ENCODE peak calls at places on chromosomes 16 and 17, in six cellular contexts. L, O, U, S, A and I are unnamed samples.

GRCh38 chr17:2608350-2608913 is 15.0 kb downstream of the PAFAH1B1 start:
- DNase-seq in L (no peak), O (no peak), U (no peak), S (no peak), A (no peak), I (no peak)

GRCh38 chr16:57859331-57859730 is 57.0 kb upstream of the KIFC3 start:
- DNase-seq in L (peak), O (no peak), U (no peak), S (peak), A (peak), I (no peak)

GRCh38 chr17:50270430-50271172 is 3.7 kb upstream of the TMEM92 start:
- DNase-seq in L (no peak), O (no peak), U (no peak), S (peak), A (peak), I (peak)

GRCh38 chr17:50185724-50186545 is 15.5 kb downstream of the COL1A1 start:
- DNase-seq in L (no peak), O (no peak), U (no peak), S (no peak), A (peak), I (no peak)

GRCh38 chr16:46900464-46901235 is 16.5 kb downstream of the GPT2 start:
- DNase-seq in L (no peak), O (no peak), U (no peak), S (no peak), A (no peak), I (no peak)

GRCh38 chr17:61349350-61349749 is 50.3 kb upstream of the TBX2 start:
- DNase-seq in L (no peak), O (no peak), U (no peak), S (peak), A (peak), I (no peak)

GRCh38 chr16:70725912-70726828 is 40.3 kb upstream of the MTSS2 start:
- DNase-seq in L (no peak), O (peak), U (no peak), S (peak), A (no peak), I (no peak)

GRCh38 chr17:78458091-78458490 is 79.6 kb downstream of the PGS1 start:
- DNase-seq in L (no peak), O (no peak), U (no peak), S (no peak), A (no peak), I (no peak)

GRCh38 chr17:62703269-62703775 is 75.9 kb downstream of the MRC2 start:
- DNase-seq in L (peak), O (no peak), U (no peak), S (no peak), A (peak), I (no peak)

GRCh38 chr16:79605999-79606398 is 5.5 kb upstream of the MAF start:
- DNase-seq in L (peak), O (no peak), U (no peak), S (no peak), A (no peak), I (peak)

GRCh38 chr17:31803494-31804213 is 55.4 kb downstream of the COPRS start:
- DNase-seq in L (peak), O (no peak), U (no peak), S (no peak), A (no peak), I (no peak)

GRCh38 chr17:5837055-5837491 is 233.1 kb upstream of the WSCD1 start:
- DNase-seq in L (peak), O (no peak), U (peak), S (no peak), A (peak), I (no peak)

DNA sequence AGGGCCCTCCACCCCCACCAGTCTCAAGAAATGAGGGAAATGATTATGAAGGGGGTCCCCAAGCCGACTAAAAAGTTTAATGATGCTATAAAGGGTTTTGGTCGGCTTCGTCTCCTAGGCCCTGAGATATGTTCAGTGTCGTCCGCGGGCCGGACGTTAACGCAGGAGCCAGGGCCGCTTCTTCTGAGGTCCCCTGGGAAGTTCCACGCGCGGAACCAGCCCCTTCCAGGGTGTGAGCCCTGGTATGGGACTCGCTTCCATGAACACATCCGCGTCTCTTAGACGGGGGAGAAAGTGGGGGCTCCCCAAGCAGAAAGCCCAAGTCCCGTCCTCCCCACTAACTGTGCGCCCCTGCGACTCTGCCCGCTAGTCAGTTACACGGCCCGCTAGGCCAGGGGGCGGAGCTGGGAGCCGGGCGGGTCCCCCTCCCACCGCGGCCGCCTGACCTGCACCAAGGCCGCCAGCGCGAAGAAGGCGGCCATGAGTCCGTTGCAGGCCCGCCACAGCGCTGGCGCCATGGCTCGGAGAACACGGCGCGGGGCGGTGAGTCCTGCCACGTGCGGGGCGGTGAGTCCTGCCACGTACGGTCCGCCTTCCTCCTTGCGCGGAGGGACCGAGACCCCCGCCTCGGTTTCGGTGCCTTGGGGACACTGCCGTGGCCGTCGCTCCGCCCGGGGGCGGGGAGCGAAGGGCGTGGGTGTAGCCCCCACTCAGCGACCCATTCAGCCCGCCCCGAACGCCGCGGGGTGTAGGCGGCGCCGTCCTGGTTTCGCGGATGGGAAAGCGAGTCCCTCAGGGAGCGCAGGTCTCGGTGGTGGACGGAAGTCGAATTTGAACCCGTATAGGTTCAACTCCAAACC is at the start of gene TMEM220:
- DNase-seq in L (peak), O (peak), U (peak), S (peak), A (peak), I (peak)
- TF ChIP-seq CTCF in L (no peak), O (no peak), U (no peak), S (no peak), A (no peak), I (no peak)

DNA sequence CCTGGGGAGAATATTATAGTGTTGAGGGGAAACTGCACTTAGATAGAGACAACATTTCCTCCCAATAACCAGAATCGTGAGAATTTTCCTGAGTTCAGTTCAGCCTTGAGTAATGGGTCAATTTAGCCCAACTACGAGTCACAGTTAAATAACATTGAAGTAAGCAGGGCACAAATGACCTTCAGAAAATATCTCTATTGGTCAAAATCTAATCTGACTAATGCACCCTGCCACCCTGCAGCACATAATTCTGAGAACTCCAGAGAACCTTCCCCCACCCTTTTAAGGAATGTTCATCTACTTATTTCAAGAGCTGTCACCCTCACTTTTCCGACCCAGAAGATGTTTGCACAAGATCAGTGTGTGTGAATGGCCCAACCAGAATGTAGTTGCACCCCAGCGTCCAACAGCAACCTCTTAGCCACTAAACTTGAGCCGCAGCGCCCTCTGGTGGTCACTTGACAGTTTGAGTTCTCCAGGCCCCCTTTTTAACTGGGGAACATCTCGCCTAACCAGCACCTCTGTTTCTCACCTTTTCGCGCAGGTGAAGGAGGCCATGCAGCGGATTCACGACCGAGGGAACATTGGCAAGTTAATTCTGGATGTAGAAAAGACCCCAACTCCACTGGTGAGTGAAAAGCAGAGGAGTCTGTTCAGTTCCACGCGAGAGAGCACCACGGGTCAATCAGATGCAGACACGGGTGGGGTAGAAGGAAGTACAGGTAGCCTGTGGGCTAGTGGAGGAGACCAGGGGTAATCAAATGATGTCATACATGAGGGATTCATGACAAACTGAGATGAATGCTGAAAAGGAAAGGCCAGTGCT is 50.8 kb upstream of the CLEC3A start:
- DNase-seq in L (peak), O (peak), U (no peak), S (peak), A (peak), I (peak)
- TF ChIP-seq CTCF in L (peak), O (peak), U (peak), S (peak), A (peak), I (peak)

GRCh38 chr16:69565611-69566436 is at the start of gene NFAT5:
- DNase-seq in L (peak), O (peak), U (peak), S (peak), A (peak), I (peak)
- TF ChIP-seq CTCF in L (no peak), O (peak), U (peak), S (no peak), A (no peak), I (no peak)

DNA sequence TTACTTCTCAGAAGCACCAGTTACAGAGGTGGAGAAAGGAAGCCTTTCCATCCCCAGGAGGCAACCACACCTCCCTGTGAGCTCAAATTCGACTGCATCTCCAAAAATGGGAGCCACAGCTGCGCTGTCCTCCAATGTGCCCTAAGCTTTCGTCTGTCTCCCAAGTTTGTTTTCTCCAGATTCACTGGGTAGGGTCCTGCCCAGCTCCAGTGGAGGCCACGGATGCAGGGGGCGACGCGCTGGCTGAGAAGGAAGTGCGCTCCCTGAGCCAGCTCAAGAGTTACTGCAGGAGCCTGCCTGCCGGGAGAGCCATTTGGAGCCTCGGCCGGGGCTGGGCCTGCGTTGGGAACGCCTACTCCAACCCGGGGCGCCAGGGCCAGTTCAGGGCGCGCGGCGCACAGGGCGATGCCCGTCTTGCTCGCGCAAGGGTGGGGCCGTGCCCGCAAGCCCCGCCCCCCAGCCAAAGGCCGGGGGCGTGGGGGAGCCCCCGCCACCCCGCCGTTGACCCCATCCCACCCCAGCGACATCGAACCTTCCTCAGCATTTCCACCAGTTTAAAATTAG is 19.5 kb downstream of the SIAH1 start:
- DNase-seq in L (peak), O (peak), U (peak), S (peak), A (peak), I (peak)
- TF ChIP-seq CTCF in L (no peak), O (no peak), U (peak), S (peak), A (peak), I (no peak)

GRCh38 chr16:21283521-21284289 is 5.6 kb upstream of the CRYM start:
- DNase-seq in L (peak), O (peak), U (peak), S (peak), A (peak), I (peak)
- TF ChIP-seq CTCF in L (peak), O (peak), U (peak), S (peak), A (peak), I (peak)

DNA sequence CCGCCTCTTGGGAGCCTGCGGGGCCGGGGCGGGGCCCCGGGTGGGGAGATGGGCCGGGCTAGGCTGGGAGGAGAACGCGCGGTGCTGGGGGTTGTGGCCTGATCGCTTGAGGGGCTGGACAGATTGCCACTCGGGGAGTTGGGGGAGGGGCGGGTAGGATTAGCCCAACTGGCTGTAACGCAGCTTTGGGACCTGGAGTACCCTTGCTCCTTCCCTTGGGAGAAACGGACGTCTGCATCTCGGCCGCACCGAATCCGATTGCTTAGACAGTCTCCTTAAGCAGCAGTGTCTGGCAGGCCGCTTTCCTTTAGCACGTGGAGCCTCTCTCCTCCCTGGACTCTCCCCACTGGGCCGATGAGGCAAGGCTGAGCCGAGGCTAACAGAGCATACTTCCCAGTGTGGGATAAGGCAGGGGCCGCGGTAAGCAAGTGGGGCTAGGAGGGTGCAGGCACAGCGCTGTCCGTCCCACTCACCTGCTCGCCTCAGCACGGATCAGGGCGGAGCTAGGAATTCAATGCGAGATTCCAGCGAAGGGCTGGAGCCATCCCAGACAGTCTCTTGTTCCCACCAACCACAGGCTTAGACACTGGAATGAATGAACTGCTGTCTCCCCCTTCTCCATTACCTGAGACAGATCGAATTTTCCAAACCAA is 540 bp upstream of the ACLY start:
- DNase-seq in L (no peak), O (no peak), U (no peak), S (no peak), A (no peak), I (no peak)
- TF ChIP-seq CTCF in L (no peak), O (no peak), U (no peak), S (no peak), A (no peak), I (no peak)

GRCh38 chr16:85441189-85441889 is 171.8 kb upstream of the GSE1 start:
- DNase-seq in L (peak), O (no peak), U (no peak), S (no peak), A (no peak), I (no peak)
- TF ChIP-seq CTCF in L (peak), O (no peak), U (no peak), S (no peak), A (no peak), I (no peak)

DNA sequence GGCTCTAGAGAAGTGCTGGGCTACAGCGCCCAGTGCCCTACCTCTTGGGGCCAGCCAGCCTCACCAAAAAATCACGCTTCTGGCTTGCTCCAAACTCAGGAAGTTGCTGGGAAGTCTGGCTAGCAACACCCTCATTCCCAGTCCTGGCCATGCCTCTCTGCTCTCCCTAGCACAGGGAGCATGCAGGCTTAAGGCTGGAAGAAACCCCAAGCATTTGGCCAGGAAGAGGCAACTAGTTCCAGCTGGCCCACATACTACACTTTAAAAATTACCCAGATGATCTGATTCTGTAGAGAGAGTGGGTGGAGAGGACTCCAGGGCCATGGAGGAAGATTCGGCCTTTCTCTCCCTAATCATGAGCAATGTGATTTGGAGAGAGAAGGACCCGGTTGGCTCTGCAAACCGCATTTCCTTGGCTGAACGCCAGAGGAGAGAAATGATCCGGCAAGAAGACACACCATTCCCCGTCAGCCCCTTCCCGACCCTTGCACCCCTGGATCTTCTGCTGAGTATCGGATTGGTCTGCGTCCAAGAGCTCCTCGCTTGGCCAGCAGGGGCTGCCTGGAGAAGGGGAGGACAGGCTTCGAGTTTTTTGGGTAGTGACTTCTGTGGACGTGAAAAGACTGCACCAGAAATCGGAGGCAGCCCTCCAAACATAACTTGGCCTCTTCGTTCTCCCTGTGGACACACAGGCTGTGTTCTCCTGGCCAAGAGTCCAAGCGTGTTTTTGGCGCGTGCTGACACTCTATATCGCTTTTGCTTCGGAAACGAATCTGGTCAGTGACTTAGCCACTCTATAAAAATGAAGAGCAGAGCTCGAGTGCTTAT is 406.3 kb downstream of the WWOX start:
- DNase-seq in L (no peak), O (peak), U (no peak), S (no peak), A (peak), I (no peak)
- TF ChIP-seq CTCF in L (no peak), O (peak), U (peak), S (peak), A (no peak), I (no peak)

DNA sequence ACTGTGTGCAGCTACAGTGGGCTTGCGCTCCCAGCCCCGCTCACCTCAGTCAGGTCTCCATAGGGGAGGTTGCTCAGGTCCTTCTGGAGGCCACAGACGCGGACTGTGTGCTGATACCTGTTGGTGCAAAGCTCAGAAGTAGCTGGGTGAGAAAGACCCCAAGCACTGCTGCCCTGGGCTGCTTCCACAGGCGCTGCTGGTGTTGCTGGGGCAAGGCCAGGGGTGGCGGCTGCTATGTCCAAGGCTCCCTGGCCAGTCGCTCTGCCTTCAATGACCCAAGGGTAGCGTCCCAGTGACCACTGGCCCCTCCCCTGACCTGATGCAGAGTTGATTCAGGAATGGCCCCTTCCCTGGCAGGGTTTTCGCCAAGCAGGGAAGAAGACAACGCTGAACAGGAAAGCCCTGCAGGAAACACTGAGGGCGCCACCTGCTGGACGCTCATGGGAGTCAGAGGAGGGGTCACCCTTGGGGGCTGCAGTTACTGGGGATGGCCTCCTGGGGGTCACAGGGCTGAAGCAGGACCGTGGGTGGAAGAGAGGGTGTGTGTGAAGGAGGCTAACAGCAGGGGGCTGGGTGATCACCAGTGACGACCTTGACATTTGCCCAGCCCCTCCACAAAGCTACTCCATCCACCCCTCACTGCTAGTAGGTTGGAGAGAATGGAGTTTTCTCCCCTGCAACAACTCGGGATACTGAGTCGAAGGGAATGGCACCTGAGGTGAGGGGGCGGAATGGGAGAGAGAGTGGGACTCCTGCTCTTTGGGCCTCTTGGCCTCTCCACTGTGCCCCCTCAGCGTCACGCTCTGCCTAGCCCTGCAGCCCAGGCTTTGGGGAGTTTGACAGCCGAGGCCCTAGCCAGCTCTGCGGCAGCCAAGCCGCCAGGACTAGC is 38.3 kb downstream of the ABCC12 start:
- DNase-seq in L (peak), O (peak), U (no peak), S (peak), A (peak), I (peak)
- TF ChIP-seq CTCF in L (peak), O (peak), U (peak), S (peak), A (peak), I (peak)